ENCODE peak calls at places on chromosomes 5 and 9, in nine cellular contexts. M is foreskin fibroblast, V is GM18507, C is HS-5, O is Right ventricle myocardium inferior, W is T-helper 1 cell, X is IMR-90, L is DMS153, K is GM20000. A is an unnamed sample.

GRCh38 chr9:98094316-98094715 is 24.7 kb downstream of the TRIM14 start:
- DNase-seq in M (no peak), V (no peak), C (no peak), O (no peak), W (no peak), X (no peak), L (no peak), K (no peak), A (no peak)

GRCh38 chr5:1187950-1188334 is 13.5 kb upstream of the SLC6A19 start:
- DNase-seq in M (no peak), V (no peak), C (no peak), O (no peak), W (no peak), X (no peak), L (no peak), K (no peak), A (no peak)

GRCh38 chr5:151295801-151296477 is 7.6 kb downstream of the SLC36A3 start:
- DNase-seq in M (no peak), V (no peak), C (no peak), O (no peak), W (no peak), X (no peak), L (no peak), K (no peak), A (no peak)

GRCh38 chr5:36619012-36619635 is 12.7 kb downstream of the SLC1A3 start:
- DNase-seq in M (no peak), V (no peak), C (no peak), O (no peak), W (no peak), X (no peak), L (no peak), K (no peak), A (no peak)

GRCh38 chr9:18543406-18543965 is 69.5 kb downstream of the ADAMTSL1 start:
- DNase-seq in M (peak), V (no peak), C (peak), O (no peak), W (no peak), X (peak), L (no peak), K (no peak), A (peak)

GRCh38 chr5:89012361-89012760 is 129.4 kb upstream of the MEF2C start:
- DNase-seq in M (no peak), V (no peak), C (no peak), O (no peak), W (no peak), X (no peak), L (peak), K (no peak), A (no peak)

GRCh38 chr5:148931453-148932057 is 105.1 kb downstream of the ADRB2 start:
- DNase-seq in M (no peak), V (no peak), C (no peak), O (no peak), W (no peak), X (no peak), L (no peak), K (no peak), A (no peak)

GRCh38 chr5:156383510-156383909 is 56.5 kb downstream of the SGCD start:
- DNase-seq in M (peak), V (no peak), C (no peak), O (no peak), W (no peak), X (peak), L (no peak), K (no peak), A (peak)

GRCh38 chr5:34519489-34520220 is 136.5 kb upstream of the RAI14 start:
- DNase-seq in M (peak), V (no peak), C (no peak), O (no peak), W (no peak), X (peak), L (no peak), K (no peak), A (no peak)

GRCh38 chr5:97629281-97629680 is 446.2 kb upstream of the RIOK2 start:
- DNase-seq in M (peak), V (no peak), C (peak), O (peak), W (no peak), X (peak), L (no peak), K (no peak), A (peak)

GRCh38 chr9:6692891-6693361 is 47.4 kb upstream of the GLDC start:
- DNase-seq in M (no peak), V (no peak), C (no peak), O (no peak), W (no peak), X (no peak), L (no peak), K (no peak), A (no peak)

GRCh38 chr9:121294866-121295661 is 27.1 kb downstream of the GSN start:
- DNase-seq in M (no peak), V (no peak), C (no peak), O (peak), W (no peak), X (no peak), L (no peak), K (no peak), A (no peak)

GRCh38 chr9:17081814-17082213 is 53.0 kb upstream of the CNTLN start:
- DNase-seq in M (peak), V (no peak), C (no peak), O (no peak), W (no peak), X (peak), L (no peak), K (no peak), A (no peak)

GRCh38 chr9:133205996-133206931 is 2.8 kb downstream of the OBP2B start:
- DNase-seq in M (no peak), V (no peak), C (no peak), O (no peak), W (no peak), X (no peak), L (no peak), K (no peak), A (no peak)

GRCh38 chr9:133944746-133945135 is 47.4 kb downstream of the VAV2 start:
- DNase-seq in M (peak), V (no peak), C (no peak), O (peak), W (no peak), X (peak), L (no peak), K (no peak), A (no peak)

GRCh38 chr5:63055421-63055820 is 476.8 kb downstream of the LRRC70 start:
- DNase-seq in M (no peak), V (no peak), C (no peak), O (no peak), W (no peak), X (no peak), L (no peak), K (no peak), A (no peak)

A was measured in AG04450.